ENCODE peak calls at places on chromosome 3, in nine cellular contexts. C, W, L, X, O, J, Z, B and M are unnamed samples. For H3K4me1, the result is how much of the 10 kb centered on the place peaks cover.

GRCh38 chr3:72052841-72053409 is 268.0 kb upstream of the PROK2 start:
- DNase-seq in C (no peak), W (no peak), L (no peak), X (no peak), O (peak), J (no peak), Z (no peak), B (no peak), M (no peak)

GRCh38 chr3:49614936-49615335 is 59.2 kb upstream of the APEH start:
- DNase-seq in C (no peak), W (no peak), L (no peak), X (no peak), O (no peak), J (no peak), Z (no peak), B (no peak), M (no peak)

GRCh38 chr3:115148142-115148790 is 1.2 kb upstream of the ZBTB20 start:
- DNase-seq in C (no peak), W (no peak), L (no peak), X (no peak), O (peak), J (no peak), Z (no peak), B (no peak), M (no peak)

GRCh38 chr3:68997887-68998286 is 15.6 kb downstream of the EOGT start:
- DNase-seq in C (no peak), W (no peak), L (no peak), X (no peak), O (no peak), J (no peak), Z (no peak), B (no peak), M (no peak)

GRCh38 chr3:126522363-126522788 is 1.6 kb upstream of the CHST13 start:
- DNase-seq in C (peak), W (no peak), L (peak), X (peak), O (peak), J (no peak), Z (peak), B (peak), M (peak)

GRCh38 chr3:142941373-142942123 is 21.9 kb downstream of the PAQR9 start:
- DNase-seq in C (no peak), W (no peak), L (no peak), X (no peak), O (no peak), J (no peak), Z (no peak), B (peak), M (no peak)

GRCh38 chr3:171850968-171851600 is 7.9 kb downstream of the TMEM212 start:
- DNase-seq in C (no peak), W (no peak), L (no peak), X (no peak), O (no peak), J (no peak), Z (no peak), B (no peak), M (no peak)

GRCh38 chr3:108157275-108157674 is 64.9 kb downstream of the IFT57 start:
- DNase-seq in C (no peak), W (no peak), L (no peak), X (no peak), O (no peak), J (no peak), Z (no peak), B (no peak), M (no peak)

GRCh38 chr3:62554264-62554799 is 181.0 kb upstream of the FEZF2 start:
- DNase-seq in C (no peak), W (no peak), L (no peak), X (no peak), O (no peak), J (no peak), Z (peak), B (no peak), M (no peak)

GRCh38 chr3:132593241-132593949 is 3.7 kb upstream of the ACKR4 start:
- DNase-seq in C (no peak), W (no peak), L (no peak), X (no peak), O (peak), J (no peak), Z (no peak), B (no peak), M (no peak)

GRCh38 chr3:139358857-139359562 is 15.2 kb downstream of the MRPS22 start:
- DNase-seq in C (no peak), W (no peak), L (no peak), X (no peak), O (no peak), J (no peak), Z (peak), B (no peak), M (no peak)

GRCh38 chr3:183911763-183912506 is 27.3 kb upstream of the PARL start:
- DNase-seq in C (no peak), W (no peak), L (no peak), X (no peak), O (no peak), J (no peak), Z (no peak), B (no peak), M (peak)

GRCh38 chr3:115239717-115240116 is 92.6 kb upstream of the ZBTB20 start:
- DNase-seq in C (peak), W (peak), L (no peak), X (no peak), O (peak), J (no peak), Z (no peak), B (peak), M (peak)

GRCh38 chr3:133472242-133472641 is 72.4 kb downstream of the BFSP2 start:
- DNase-seq in C (no peak), W (no peak), L (no peak), X (no peak), O (peak), J (no peak), Z (peak), B (no peak), M (no peak)

GRCh38 chr3:129855454-129856419 is 37.8 kb downstream of the TMCC1 start:
- DNase-seq in C (no peak), W (no peak), L (no peak), X (no peak), O (peak), J (no peak), Z (no peak), B (no peak), M (no peak)

GRCh38 chr3:122415762-122416654 is at the start of gene WDR5B:
- DNase-seq in C (peak), W (peak), L (peak), X (peak), O (peak), J (peak), Z (peak), B (peak), M (peak)

GRCh38 chr3:11610044-11610671 is 33.6 kb downstream of the VGLL4 start:
- DNase-seq in C (peak), W (no peak), L (no peak), X (no peak), O (peak), J (no peak), Z (no peak), B (peak), M (no peak)

GRCh38 chr3:73546961-73547360 is 77.8 kb downstream of the PDZRN3 start:
- DNase-seq in C (no peak), W (peak), L (no peak), X (no peak), O (peak), J (no peak), Z (no peak), B (no peak), M (no peak)

GRCh38 chr3:108073712-108074431 is 17.0 kb downstream of the CD47 start:
- DNase-seq in C (no peak), W (no peak), L (no peak), X (no peak), O (no peak), J (no peak), Z (no peak), B (no peak), M (no peak)

GRCh38 chr3:119918992-119919933 is 137.4 kb downstream of the NR1I2 start:
- DNase-seq in C (no peak), W (no peak), L (no peak), X (no peak), O (no peak), J (no peak), Z (no peak), B (no peak), M (no peak)

DNA sequence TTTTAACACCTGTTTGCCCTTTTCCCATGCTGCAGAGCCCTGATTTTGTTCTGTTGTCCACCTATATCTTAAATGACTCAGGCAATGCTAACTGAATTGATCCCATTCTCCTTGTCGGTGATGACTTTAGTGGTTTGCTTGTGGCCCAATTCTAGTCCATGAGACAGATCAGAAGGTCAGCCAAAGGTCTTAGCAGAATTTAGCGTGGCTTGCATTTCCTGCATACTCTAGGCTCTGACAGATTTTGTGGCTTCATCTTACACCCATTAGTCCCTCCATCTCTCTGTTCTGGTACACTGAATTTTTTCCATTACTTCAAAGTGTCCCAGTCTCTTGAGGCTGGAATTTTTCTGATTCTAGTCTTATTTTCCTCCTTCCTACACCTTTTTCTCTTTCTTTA is 161.9 kb downstream of the STAC start:
- DNase-seq in C (no peak), W (no peak), L (no peak), X (no peak), O (peak), J (no peak), Z (no peak), B (no peak), M (no peak)
- H3K4me1 ChIP-seq in C (under half), W (under half), L (under half), X (under half), O (under half), J (under half), Z (under half), B (under half), M (under half)

GRCh38 chr3:12957334-12957733 is 115.9 kb downstream of the IQSEC1 start:
- DNase-seq in C (no peak), W (no peak), L (no peak), X (no peak), O (no peak), J (no peak), Z (no peak), B (no peak), M (no peak)
- H3K4me1 ChIP-seq in C (under half), W (under half), L (under half), X (half or more), O (under half), J (under half), Z (under half), B (under half), M (under half)

DNA sequence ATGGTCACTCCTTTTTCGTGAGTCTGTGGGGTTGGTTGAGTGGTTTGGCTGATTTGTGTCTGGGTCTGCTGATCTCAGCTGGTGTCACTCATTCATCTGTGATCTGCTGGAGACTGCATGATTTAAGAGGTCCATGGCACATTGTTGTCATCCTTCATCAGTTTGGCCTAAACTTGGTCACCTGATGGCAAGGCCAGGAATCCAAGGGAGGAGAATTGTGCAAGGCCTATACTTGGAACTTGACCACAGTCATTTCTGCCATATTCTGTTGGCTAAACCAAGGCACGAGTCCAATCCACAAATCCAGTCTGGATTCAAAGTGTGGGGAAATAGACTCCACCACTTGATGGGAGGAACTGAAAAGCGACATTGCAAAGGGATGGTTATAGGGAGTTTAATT is 67.6 kb downstream of the CMTM8 start:
- DNase-seq in C (no peak), W (no peak), L (no peak), X (no peak), O (no peak), J (no peak), Z (no peak), B (no peak), M (no peak)
- H3K4me1 ChIP-seq in C (under half), W (under half), L (under half), X (under half), O (under half), J (under half), Z (under half), B (under half), M (under half)

DNA sequence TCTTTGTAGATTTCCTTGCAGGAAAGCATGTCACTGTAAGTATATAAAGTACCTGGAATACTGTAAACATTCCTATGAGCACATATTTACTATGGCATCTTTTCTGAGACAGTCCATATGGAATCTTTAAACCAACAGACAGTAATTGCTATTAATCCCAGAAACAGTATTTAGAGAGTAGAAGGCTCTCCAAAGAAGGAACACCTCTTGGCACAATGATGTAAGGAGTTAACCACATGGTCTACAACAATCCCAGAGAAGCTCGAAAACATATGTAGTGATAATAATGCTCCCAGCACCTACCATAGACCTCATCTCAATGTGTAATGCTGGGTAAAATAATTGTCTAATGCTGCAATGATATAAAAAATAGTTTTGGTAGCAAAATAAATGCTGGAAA is 95.8 kb upstream of the IL12A start:
- DNase-seq in C (no peak), W (no peak), L (no peak), X (no peak), O (no peak), J (no peak), Z (no peak), B (no peak), M (no peak)
- H3K4me1 ChIP-seq in C (half or more), W (under half), L (under half), X (under half), O (under half), J (under half), Z (under half), B (under half), M (under half)